ENCODE peak calls at places on chromosome 20, in ten cellular contexts. M, Z, W, G, Y, C, A, F, O and N are unnamed samples.

GRCh38 chr20:9375221-9375681 is 139.1 kb upstream of the LAMP5 start:
- DNase-seq in Y (no peak), O (no peak), Z (no peak), W (no peak), C (no peak), G (no peak), F (no peak), M (no peak), A (no peak), N (no peak)

GRCh38 chr20:36094497-36094896 is 60.0 kb upstream of the EPB41L1 start:
- DNase-seq in C (no peak), A (no peak), Y (no peak), Z (no peak), G (peak), M (peak), W (no peak), O (no peak), F (no peak), N (no peak)

GRCh38 chr20:36959242-36959641 is 7.7 kb upstream of the SAMHD1 start:
- DNase-seq in Z (no peak), O (no peak), A (no peak), C (no peak), F (no peak), G (no peak), W (no peak), M (no peak), Y (no peak), N (no peak)

GRCh38 chr20:50724851-50725721 is 6.3 kb upstream of the PARD6B start:
- DNase-seq in G (peak), O (no peak), W (peak), C (peak), F (peak), M (peak), A (peak), Y (peak), Z (no peak), N (peak)

GRCh38 chr20:61328906-61329558 is 77.0 kb downstream of the CDH4 start:
- DNase-seq in G (no peak), W (no peak), Y (no peak), C (peak), O (no peak), A (no peak), F (no peak), Z (no peak), M (peak), N (no peak)

GRCh38 chr20:31764641-31765305 is 25.7 kb downstream of the TPX2 start:
- DNase-seq in Z (no peak), C (no peak), M (no peak), G (peak), Y (no peak), W (no peak), O (no peak), F (no peak), A (no peak), N (no peak)

GRCh38 chr20:59664389-59665055 is 60.2 kb downstream of the PHACTR3 start:
- DNase-seq in Y (no peak), F (no peak), W (no peak), M (no peak), G (no peak), C (no peak), A (no peak), Z (no peak), O (no peak), N (no peak)

GRCh38 chr20:59832406-59833156 is 100.9 kb downstream of the SYCP2 start:
- DNase-seq in O (no peak), G (no peak), M (no peak), A (no peak), Z (no peak), W (no peak), F (no peak), Y (no peak), C (no peak), N (no peak)